ENCODE peak calls at places on chromosomes 12 and 14, in five cellular contexts. One of them, this sample, is unnamed.

GRCh38 chr12:39272934-39273770 is 169.8 kb downstream of the KIF21A start:
- DNase-seq in mesendoderm: peak; percentile 51
- DNase-seq in activated CD8-positive, alpha-beta memory T cell treated with anti-CD3 and anti-CD28 coated beads for 48 hours: no peak
- DNase-seq in LoVo: peak; percentile 54
- DNase-seq in CD8-positive, alpha-beta memory T cell: no peak
- DNase-seq in this sample: peak; percentile 24

GRCh38 chr12:13197526-13198141 is 1.1 kb downstream of the EMP1 start:
- DNase-seq in mesendoderm: no peak
- DNase-seq in activated CD8-positive, alpha-beta memory T cell treated with anti-CD3 and anti-CD28 coated beads for 48 hours: no peak
- DNase-seq in LoVo: no peak
- DNase-seq in CD8-positive, alpha-beta memory T cell: no peak
- DNase-seq in this sample: no peak

GRCh38 chr12:88420460-88420859 is 159.8 kb downstream of the KITLG start:
- DNase-seq in mesendoderm: no peak
- DNase-seq in activated CD8-positive, alpha-beta memory T cell treated with anti-CD3 and anti-CD28 coated beads for 48 hours: no peak
- DNase-seq in LoVo: no peak
- DNase-seq in CD8-positive, alpha-beta memory T cell: no peak
- DNase-seq in this sample: no peak

GRCh38 chr14:78319826-78320635 is 149.9 kb downstream of the NRXN3 start:
- DNase-seq in mesendoderm: peak; percentile 68
- DNase-seq in activated CD8-positive, alpha-beta memory T cell treated with anti-CD3 and anti-CD28 coated beads for 48 hours: no peak
- DNase-seq in LoVo: no peak
- DNase-seq in CD8-positive, alpha-beta memory T cell: no peak
- DNase-seq in this sample: no peak

GRCh38 chr12:130199536-130200390 is 37.5 kb downstream of the FZD10 start:
- DNase-seq in mesendoderm: no peak
- DNase-seq in activated CD8-positive, alpha-beta memory T cell treated with anti-CD3 and anti-CD28 coated beads for 48 hours: no peak
- DNase-seq in LoVo: no peak
- DNase-seq in CD8-positive, alpha-beta memory T cell: no peak
- DNase-seq in this sample: no peak

GRCh38 chr12:124648710-124649384 is 81.4 kb upstream of the NCOR2 start:
- DNase-seq in mesendoderm: no peak
- DNase-seq in activated CD8-positive, alpha-beta memory T cell treated with anti-CD3 and anti-CD28 coated beads for 48 hours: no peak
- DNase-seq in LoVo: no peak
- DNase-seq in CD8-positive, alpha-beta memory T cell: no peak
- DNase-seq in this sample: no peak

GRCh38 chr14:92927396-92928257 is 4.7 kb downstream of the CHGA start:
- DNase-seq in mesendoderm: no peak
- DNase-seq in activated CD8-positive, alpha-beta memory T cell treated with anti-CD3 and anti-CD28 coated beads for 48 hours: no peak
- DNase-seq in LoVo: no peak
- DNase-seq in CD8-positive, alpha-beta memory T cell: no peak
- DNase-seq in this sample: no peak

GRCh38 chr12:7175493-7175892 is 14.0 kb upstream of the PEX5 start:
- DNase-seq in mesendoderm: no peak
- DNase-seq in activated CD8-positive, alpha-beta memory T cell treated with anti-CD3 and anti-CD28 coated beads for 48 hours: no peak
- DNase-seq in LoVo: no peak
- DNase-seq in CD8-positive, alpha-beta memory T cell: no peak
- DNase-seq in this sample: no peak

GRCh38 chr14:98944989-98945388 is 327.0 kb downstream of the BCL11B start:
- DNase-seq in mesendoderm: no peak
- DNase-seq in activated CD8-positive, alpha-beta memory T cell treated with anti-CD3 and anti-CD28 coated beads for 48 hours: no peak
- DNase-seq in LoVo: no peak
- DNase-seq in CD8-positive, alpha-beta memory T cell: no peak
- DNase-seq in this sample: no peak

GRCh38 chr12:58378038-58378437 is 436.7 kb downstream of the ATP23 start:
- DNase-seq in mesendoderm: no peak
- DNase-seq in activated CD8-positive, alpha-beta memory T cell treated with anti-CD3 and anti-CD28 coated beads for 48 hours: no peak
- DNase-seq in LoVo: no peak
- DNase-seq in CD8-positive, alpha-beta memory T cell: no peak
- DNase-seq in this sample: no peak

GRCh38 chr12:100127766-100128508 is 14.7 kb downstream of the BLTP3B start:
- DNase-seq in mesendoderm: no peak
- DNase-seq in activated CD8-positive, alpha-beta memory T cell treated with anti-CD3 and anti-CD28 coated beads for 48 hours: no peak
- DNase-seq in LoVo: no peak
- DNase-seq in CD8-positive, alpha-beta memory T cell: no peak
- DNase-seq in this sample: peak; percentile 44

GRCh38 chr12:13101854-13102375 is 1.6 kb downstream of the GSG1 start:
- DNase-seq in mesendoderm: no peak
- DNase-seq in activated CD8-positive, alpha-beta memory T cell treated with anti-CD3 and anti-CD28 coated beads for 48 hours: no peak
- DNase-seq in LoVo: peak; percentile 92
- DNase-seq in CD8-positive, alpha-beta memory T cell: no peak
- DNase-seq in this sample: peak; percentile 62

GRCh38 chr12:110744176-110744575 is 1.5 kb upstream of the PPP1CC start:
- DNase-seq in mesendoderm: no peak
- DNase-seq in activated CD8-positive, alpha-beta memory T cell treated with anti-CD3 and anti-CD28 coated beads for 48 hours: no peak
- DNase-seq in LoVo: peak; percentile 48
- DNase-seq in CD8-positive, alpha-beta memory T cell: peak; percentile 49
- DNase-seq in this sample: peak; percentile 69

GRCh38 chr12:87467893-87468292 is 561.3 kb downstream of the C12orf50 start:
- DNase-seq in mesendoderm: peak; percentile 71
- DNase-seq in activated CD8-positive, alpha-beta memory T cell treated with anti-CD3 and anti-CD28 coated beads for 48 hours: no peak
- DNase-seq in LoVo: no peak
- DNase-seq in CD8-positive, alpha-beta memory T cell: no peak
- DNase-seq in this sample: no peak

GRCh38 chr14:79193689-79194477 is 1017.4 kb downstream of the DIO2 start:
- DNase-seq in mesendoderm: no peak
- DNase-seq in activated CD8-positive, alpha-beta memory T cell treated with anti-CD3 and anti-CD28 coated beads for 48 hours: no peak
- DNase-seq in LoVo: no peak
- DNase-seq in CD8-positive, alpha-beta memory T cell: no peak
- DNase-seq in this sample: no peak

GRCh38 chr12:93322784-93323183 is 54.9 kb upstream of the NUDT4 start:
- DNase-seq in mesendoderm: peak; percentile 21
- DNase-seq in activated CD8-positive, alpha-beta memory T cell treated with anti-CD3 and anti-CD28 coated beads for 48 hours: no peak
- DNase-seq in LoVo: peak; percentile 82
- DNase-seq in CD8-positive, alpha-beta memory T cell: no peak
- DNase-seq in this sample: no peak

GRCh38 chr12:113097716-113098427 is 37.7 kb downstream of the RASAL1 start:
- DNase-seq in mesendoderm: peak; percentile 53
- DNase-seq in activated CD8-positive, alpha-beta memory T cell treated with anti-CD3 and anti-CD28 coated beads for 48 hours: no peak
- DNase-seq in LoVo: no peak
- DNase-seq in CD8-positive, alpha-beta memory T cell: no peak
- DNase-seq in this sample: no peak

GRCh38 chr14:94372021-94372605 is 16.3 kb downstream of the SERPINA1 start:
- DNase-seq in mesendoderm: peak; percentile 58
- DNase-seq in activated CD8-positive, alpha-beta memory T cell treated with anti-CD3 and anti-CD28 coated beads for 48 hours: no peak
- DNase-seq in LoVo: no peak
- DNase-seq in CD8-positive, alpha-beta memory T cell: no peak
- DNase-seq in this sample: no peak

GRCh38 chr12:123105427-123105826 is 45.5 kb downstream of the PITPNM2 start:
- DNase-seq in mesendoderm: peak; percentile 88
- DNase-seq in activated CD8-positive, alpha-beta memory T cell treated with anti-CD3 and anti-CD28 coated beads for 48 hours: no peak
- DNase-seq in LoVo: no peak
- DNase-seq in CD8-positive, alpha-beta memory T cell: no peak
- DNase-seq in this sample: no peak

GRCh38 chr14:51846631-51847488 is 13.6 kb upstream of the GNG2 start:
- DNase-seq in mesendoderm: peak; percentile 89
- DNase-seq in activated CD8-positive, alpha-beta memory T cell treated with anti-CD3 and anti-CD28 coated beads for 48 hours: peak; percentile 59
- DNase-seq in LoVo: no peak
- DNase-seq in CD8-positive, alpha-beta memory T cell: peak; percentile 96
- DNase-seq in this sample: no peak

GRCh38 chr14:65095633-65096205 is 6.6 kb downstream of the MAX start:
- DNase-seq in mesendoderm: no peak
- DNase-seq in activated CD8-positive, alpha-beta memory T cell treated with anti-CD3 and anti-CD28 coated beads for 48 hours: no peak
- DNase-seq in LoVo: no peak
- DNase-seq in CD8-positive, alpha-beta memory T cell: no peak
- DNase-seq in this sample: no peak

GRCh38 chr12:57726151-57726883 is 12.2 kb downstream of the AGAP2 start:
- DNase-seq in mesendoderm: peak; percentile 86
- DNase-seq in activated CD8-positive, alpha-beta memory T cell treated with anti-CD3 and anti-CD28 coated beads for 48 hours: no peak
- DNase-seq in LoVo: peak; percentile 96
- DNase-seq in CD8-positive, alpha-beta memory T cell: no peak
- DNase-seq in this sample: peak; percentile 71